ENCODE peak calls at places on chromosome 17, in six cellular contexts. K, L, N, F, D and W are unnamed samples.

GRCh38 chr17:61139219-61139618 is 260.4 kb upstream of the TBX2 start:
- DNase-seq in D (no peak), L (no peak), K (peak; percentile 71), F (no peak), N (peak; percentile 92), W (peak; percentile 96)

GRCh38 chr17:48002920-48003685 is 32.2 kb downstream of the CDK5RAP3 start:
- DNase-seq in K (no peak), D (no peak), L (no peak), N (no peak), F (no peak), W (no peak)

GRCh38 chr17:59769891-59770290 is 62.4 kb downstream of the VMP1 start:
- DNase-seq in K (peak; percentile 67), L (no peak), F (no peak), D (no peak), N (no peak), W (no peak)

GRCh38 chr17:51706098-51706497 is 445.8 kb downstream of the UTP18 start:
- DNase-seq in L (no peak), F (no peak), D (no peak), K (no peak), N (no peak), W (no peak)

GRCh38 chr17:80529904-80530292 is 14.7 kb upstream of the RPTOR start:
- DNase-seq in K (no peak), N (no peak), L (no peak), D (no peak), F (no peak), W (no peak)

GRCh38 chr17:59483860-59484259 is 81.5 kb upstream of the DHX40 start:
- DNase-seq in N (no peak), L (no peak), D (no peak), F (no peak), K (no peak), W (no peak)

GRCh38 chr17:58415371-58416055 is 1.8 kb downstream of the RNF43 start:
- DNase-seq in L (no peak), F (peak; percentile 16), D (no peak), N (no peak), K (no peak), W (no peak)

GRCh38 chr17:2008332-2009126 is 16.6 kb downstream of the RTN4RL1 start:
- DNase-seq in K (no peak), N (no peak), L (no peak), F (no peak), D (no peak), W (no peak)

GRCh38 chr17:30309591-30309990 is 17.8 kb upstream of the BLMH start:
- DNase-seq in L (no peak), F (no peak), K (no peak), D (no peak), N (no peak), W (no peak)

GRCh38 chr17:61495161-61495857 is 43.1 kb downstream of the TBX4 start:
- DNase-seq in L (peak; percentile 29), F (no peak), K (peak; percentile 65), D (no peak), N (no peak), W (no peak)

GRCh38 chr17:2266045-2266864 is 37.3 kb downstream of the SMG6 start:
- DNase-seq in L (no peak), D (no peak), N (peak; percentile 92), K (no peak), F (no peak), W (peak; percentile 93)

GRCh38 chr17:76498886-76499667 is 2.1 kb downstream of the RHBDF2 start:
- DNase-seq in N (no peak), L (no peak), D (no peak), K (no peak), F (no peak), W (no peak)

GRCh38 chr17:2337811-2338657 is 733 bp downstream of the SGSM2 start:
- DNase-seq in L (peak; percentile 92), D (peak; percentile 63), K (peak; percentile 53), N (peak; percentile 40), F (peak; percentile 70), W (no peak)

GRCh38 chr17:21081967-21082366 is 39.2 kb upstream of the USP22 start:
- DNase-seq in N (no peak), L (no peak), D (no peak), K (no peak), F (no peak), W (no peak)

GRCh38 chr17:44921122-44921882 is 6.0 kb upstream of the GFAP start:
- DNase-seq in F (peak; percentile 41), L (peak; percentile 39), D (no peak), K (no peak), N (no peak), W (no peak)

GRCh38 chr17:18380471-18381157 is 3.0 kb downstream of the EVPLL start:
- DNase-seq in N (no peak), L (peak; percentile 52), F (no peak), D (no peak), K (no peak), W (no peak)

GRCh38 chr17:13544755-13545154 is 57.0 kb downstream of the HS3ST3A1 start:
- DNase-seq in K (no peak), F (no peak), N (no peak), L (no peak), D (no peak), W (no peak)

GRCh38 chr17:76048025-76048605 is 21.0 kb upstream of the EVPL start:
- DNase-seq in K (no peak), F (no peak), D (no peak), L (no peak), N (peak; percentile 39), W (no peak)

GRCh38 chr17:68701046-68701445 is 99.9 kb upstream of the FAM20A start:
- DNase-seq in D (no peak), K (no peak), F (no peak), L (no peak), N (no peak), W (no peak)

GRCh38 chr17:62668091-62668804 is 40.8 kb downstream of the MRC2 start:
- DNase-seq in F (no peak), N (no peak), D (no peak), K (no peak), L (no peak), W (no peak)

GRCh38 chr17:42199411-42200011 is 5.2 kb upstream of the GHDC start:
- DNase-seq in D (no peak), K (no peak), N (no peak), L (no peak), F (no peak), W (no peak)

GRCh38 chr17:8117367-8117979 is 841 bp downstream of the ALOXE3 start:
- DNase-seq in N (no peak), K (no peak), L (peak; percentile 7), D (peak; percentile 31), F (no peak), W (no peak)

GRCh38 chr17:76092526-76093413 is 10.8 kb downstream of the EXOC7 start:
- DNase-seq in D (no peak), K (no peak), N (no peak), L (peak; percentile 61), F (no peak), W (peak; percentile 89)

GRCh38 chr17:58832514-58832913 is 76.9 kb downstream of the PPM1E start:
- DNase-seq in F (no peak), K (no peak), D (no peak), L (no peak), N (no peak), W (no peak)

GRCh38 chr17:71149607-71150006 is 971.2 kb upstream of the SOX9 start:
- DNase-seq in L (no peak), N (no peak), D (no peak), K (no peak), F (no peak), W (no peak)

DNA sequence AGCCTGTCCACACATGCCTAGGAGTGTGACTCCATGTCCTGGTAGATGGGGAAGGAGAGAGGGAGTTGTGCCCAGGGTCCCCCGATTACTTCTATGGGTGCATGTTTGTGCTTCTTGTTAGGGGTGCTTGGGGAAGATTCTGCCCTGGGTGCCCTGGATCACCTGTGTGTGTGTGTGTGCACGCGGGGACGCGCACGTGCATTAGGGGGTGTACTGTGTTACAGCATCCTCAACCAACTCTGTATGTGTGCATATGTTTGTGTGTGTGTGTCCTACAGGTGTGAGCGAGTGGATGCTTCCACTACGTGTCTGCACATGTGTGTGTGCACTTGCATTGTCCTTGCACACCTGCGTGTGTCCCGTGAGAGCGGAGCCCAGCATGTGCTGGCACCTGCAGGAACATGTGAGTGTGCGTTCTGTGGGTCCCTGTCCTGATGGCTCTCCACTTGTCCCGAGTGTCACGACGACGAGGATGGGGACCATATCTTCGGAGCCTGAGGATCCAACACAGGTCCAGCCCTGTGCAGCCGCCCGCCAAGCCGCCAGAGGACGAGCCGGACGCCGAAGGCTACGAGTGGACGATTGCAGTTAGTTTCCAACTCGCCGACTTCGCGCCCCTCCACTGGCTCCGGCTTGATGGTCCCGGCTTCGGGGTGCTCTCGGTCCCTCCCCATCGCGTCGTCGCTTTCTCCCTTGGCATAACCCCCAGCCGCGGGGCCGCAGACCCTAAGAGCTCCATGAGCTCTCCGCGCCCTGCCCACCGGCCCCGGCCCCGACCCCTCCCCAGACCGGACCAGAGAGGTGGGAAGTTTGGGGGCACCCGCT is 6.0 kb upstream of the TBC1D3B start:
- DNase-seq in F (peak; percentile 52), L (no peak), N (peak; percentile 6), D (no peak), K (no peak), W (no peak)
- H3K4me3 ChIP-seq in F (peak overlapping the region; percentile 51), L (peak overlapping the region; percentile 71), N (peak overlapping the region; percentile 67), D (peak overlapping the region; percentile 42), K (no peak overlapping the region), W (no peak overlapping the region)

GRCh38 chr17:40437095-40437732 is 6.0 kb upstream of the IGFBP4 start:
- DNase-seq in K (no peak), F (no peak), N (no peak), D (no peak), L (no peak), W (no peak)

GRCh38 chr17:40432864-40433528 is 10.3 kb upstream of the IGFBP4 start:
- DNase-seq in F (no peak), K (no peak), D (peak; percentile 71), N (no peak), L (no peak), W (no peak)

GRCh38 chr17:40440166-40440565 is 3.1 kb upstream of the IGFBP4 start:
- DNase-seq in D (no peak), F (no peak), L (no peak), K (no peak), N (no peak), W (no peak)

GRCh38 chr17:40433551-40434384 is 9.5 kb upstream of the IGFBP4 start:
- DNase-seq in L (no peak), F (no peak), D (peak; percentile 28), N (no peak), K (no peak), W (no peak)

GRCh38 chr17:40436631-40437030 is 6.6 kb upstream of the IGFBP4 start:
- DNase-seq in D (no peak), K (no peak), L (no peak), N (no peak), F (no peak), W (no peak)
- H3K4me3 ChIP-seq in D (no peak overlapping the region), K (no peak overlapping the region), L (no peak overlapping the region), N (no peak overlapping the region), F (no peak overlapping the region), W (no peak overlapping the region)

DNA sequence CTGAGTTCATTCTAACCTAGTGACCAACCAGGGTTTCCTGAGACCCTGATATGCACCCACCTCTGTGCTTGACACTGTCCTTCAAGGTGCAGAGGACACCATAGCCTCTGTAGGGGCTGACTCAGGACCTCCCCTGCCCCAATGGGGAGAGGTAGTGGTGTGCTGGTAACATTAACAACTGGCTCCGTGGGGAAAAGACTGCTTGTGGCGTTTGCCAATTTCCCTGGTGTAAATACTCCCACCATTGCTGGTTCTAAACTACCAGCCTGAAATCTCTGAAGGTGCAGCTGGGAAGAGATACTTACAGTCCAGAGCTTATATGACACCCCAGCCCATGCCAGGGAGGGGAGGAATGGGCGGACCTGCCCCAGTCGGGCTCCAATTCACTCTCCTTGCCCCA is 54.9 kb downstream of the ENGASE start:
- DNase-seq in L (no peak), K (no peak), F (no peak), N (no peak), D (no peak), W (no peak)
- H3K4me3 ChIP-seq in L (no peak overlapping the region), K (no peak overlapping the region), F (no peak overlapping the region), N (no peak overlapping the region), D (no peak overlapping the region), W (no peak overlapping the region)

GRCh38 chr17:384622-385194 is 32.1 kb upstream of the RPH3AL start:
- DNase-seq in N (no peak), L (no peak), K (no peak), F (peak; percentile 35), D (no peak), W (no peak)
- H3K4me3 ChIP-seq in N (no peak overlapping the region), L (peak overlapping the region; percentile 52), K (no peak overlapping the region), F (peak overlapping the region; percentile 60), D (no peak overlapping the region), W (no peak overlapping the region)